ENCODE peak calls at places on chromosomes 1 and 21, in nine cellular contexts. C is GM23248; E is CD8-positive, alpha-beta memory T cell; V is tibial artery; Y is SJSA1; F is fibroblast of lung; N is lower lobe of right lung; M is aorta; G is heart left ventricle. P is an unnamed sample.

GRCh38 chr1:73674945-73675561 is 522.9 kb downstream of the LRRIQ3 start:
- DNase-seq in C (peak), E (no peak), V (no peak), Y (no peak), F (peak), N (no peak), M (no peak), G (no peak), P (no peak)

GRCh38 chr1:71245246-71245645 is 164.4 kb upstream of the ZRANB2 start:
- DNase-seq in C (no peak), E (no peak), V (no peak), Y (no peak), F (no peak), N (no peak), M (no peak), G (no peak), P (no peak)

GRCh38 chr1:204640578-204640977 is 45.0 kb downstream of the LRRN2 start:
- DNase-seq in C (no peak), E (no peak), V (no peak), Y (no peak), F (no peak), N (no peak), M (no peak), G (no peak), P (no peak)

GRCh38 chr1:90114521-90115141 is 119.7 kb downstream of the ZNF326 start:
- DNase-seq in C (peak), E (no peak), V (no peak), Y (no peak), F (peak), N (no peak), M (no peak), G (no peak), P (no peak)

GRCh38 chr21:25916226-25916625 is 181.5 kb downstream of the GABPA start:
- DNase-seq in C (no peak), E (no peak), V (no peak), Y (no peak), F (no peak), N (no peak), M (no peak), G (no peak), P (no peak)

GRCh38 chr1:2597441-2598328 is 11.1 kb downstream of the PRXL2B start:
- DNase-seq in C (no peak), E (no peak), V (no peak), Y (no peak), F (no peak), N (no peak), M (peak), G (no peak), P (no peak)

GRCh38 chr1:78520843-78521242 is 30.1 kb downstream of the PTGFR start:
- DNase-seq in C (no peak), E (no peak), V (no peak), Y (no peak), F (no peak), N (no peak), M (no peak), G (no peak), P (no peak)

GRCh38 chr21:42233067-42233981 is 14.4 kb downstream of the ABCG1 start:
- DNase-seq in C (peak), E (peak), V (peak), Y (no peak), F (peak), N (peak), M (no peak), G (peak), P (peak)

GRCh38 chr1:27138927-27139326 is 16.0 kb downstream of the SLC9A1 start:
- DNase-seq in C (no peak), E (no peak), V (no peak), Y (no peak), F (no peak), N (no peak), M (no peak), G (no peak), P (no peak)

GRCh38 chr1:227712648-227713047 is 22.5 kb downstream of the JMJD4 start:
- DNase-seq in C (no peak), E (no peak), V (no peak), Y (no peak), F (no peak), N (no peak), M (no peak), G (no peak), P (no peak)

GRCh38 chr1:226627924-226628623 is 79.5 kb downstream of the STUM start:
- DNase-seq in C (no peak), E (no peak), V (peak), Y (no peak), F (no peak), N (peak), M (peak), G (no peak), P (peak)

GRCh38 chr1:201595381-201595780 is 56.5 kb downstream of the NAV1 start:
- DNase-seq in C (no peak), E (no peak), V (no peak), Y (no peak), F (no peak), N (no peak), M (no peak), G (no peak), P (no peak)

GRCh38 chr21:46082638-46083270 is 15.2 kb upstream of the COL6A2 start:
- DNase-seq in C (peak), E (no peak), V (no peak), Y (peak), F (no peak), N (no peak), M (peak), G (no peak), P (no peak)

GRCh38 chr1:101820080-101820479 is 176.6 kb downstream of the OLFM3 start:
- DNase-seq in C (peak), E (no peak), V (no peak), Y (no peak), F (peak), N (no peak), M (no peak), G (no peak), P (no peak)

GRCh38 chr1:228515200-228515834 is 28.1 kb downstream of the RNF187 start:
- DNase-seq in C (peak), E (no peak), V (no peak), Y (peak), F (peak), N (no peak), M (no peak), G (no peak), P (no peak)

GRCh38 chr1:93345633-93346471 is at the start of gene DR1:
- DNase-seq in C (peak), E (peak), V (peak), Y (peak), F (peak), N (peak), M (peak), G (peak), P (peak)

GRCh38 chr1:55584521-55585401 is 369.6 kb upstream of the USP24 start:
- DNase-seq in C (peak), E (no peak), V (peak), Y (no peak), F (peak), N (no peak), M (no peak), G (no peak), P (peak)

GRCh38 chr1:85678193-85678592 is 30.0 kb downstream of the ZNHIT6 start:
- DNase-seq in C (no peak), E (no peak), V (no peak), Y (no peak), F (no peak), N (no peak), M (no peak), G (no peak), P (no peak)

GRCh38 chr1:235180916-235181315 is 19.9 kb upstream of the RBM34 start:
- DNase-seq in C (no peak), E (no peak), V (no peak), Y (no peak), F (no peak), N (no peak), M (no peak), G (no peak), P (no peak)

GRCh38 chr1:117671781-117672501 is 66.1 kb downstream of the TENT5C start:
- DNase-seq in C (peak), E (no peak), V (peak), Y (peak), F (no peak), N (peak), M (peak), G (peak), P (peak)

GRCh38 chr1:1032428-1032827 is 12.5 kb downstream of the AGRN start:
- DNase-seq in C (no peak), E (no peak), V (no peak), Y (no peak), F (no peak), N (no peak), M (no peak), G (no peak), P (peak)

GRCh38 chr1:94025383-94026340 is 95.3 kb downstream of the ABCA4 start:
- DNase-seq in C (peak), E (no peak), V (no peak), Y (no peak), F (peak), N (no peak), M (no peak), G (no peak), P (no peak)

GRCh38 chr1:228939001-228939691 is 203.9 kb downstream of the RHOU start:
- DNase-seq in C (no peak), E (no peak), V (no peak), Y (no peak), F (no peak), N (no peak), M (no peak), G (no peak), P (no peak)

GRCh38 chr21:17495680-17496079 is 17.2 kb upstream of the CXADR start:
- DNase-seq in C (no peak), E (no peak), V (no peak), Y (no peak), F (peak), N (no peak), M (no peak), G (no peak), P (no peak)

GRCh38 chr1:81634294-81634693 is 166.4 kb upstream of the ADGRL2 start:
- DNase-seq in C (no peak), E (no peak), V (no peak), Y (no peak), F (no peak), N (no peak), M (no peak), G (no peak), P (no peak)

GRCh38 chr1:150072959-150073358 is 5.4 kb downstream of the VPS45 start:
- DNase-seq in C (peak), E (no peak), V (no peak), Y (no peak), F (peak), N (no peak), M (no peak), G (no peak), P (no peak)

GRCh38 chr21:35467536-35467935 is 418.4 kb upstream of the RUNX1 start:
- DNase-seq in C (peak), E (no peak), V (no peak), Y (no peak), F (no peak), N (no peak), M (no peak), G (no peak), P (no peak)

DNA sequence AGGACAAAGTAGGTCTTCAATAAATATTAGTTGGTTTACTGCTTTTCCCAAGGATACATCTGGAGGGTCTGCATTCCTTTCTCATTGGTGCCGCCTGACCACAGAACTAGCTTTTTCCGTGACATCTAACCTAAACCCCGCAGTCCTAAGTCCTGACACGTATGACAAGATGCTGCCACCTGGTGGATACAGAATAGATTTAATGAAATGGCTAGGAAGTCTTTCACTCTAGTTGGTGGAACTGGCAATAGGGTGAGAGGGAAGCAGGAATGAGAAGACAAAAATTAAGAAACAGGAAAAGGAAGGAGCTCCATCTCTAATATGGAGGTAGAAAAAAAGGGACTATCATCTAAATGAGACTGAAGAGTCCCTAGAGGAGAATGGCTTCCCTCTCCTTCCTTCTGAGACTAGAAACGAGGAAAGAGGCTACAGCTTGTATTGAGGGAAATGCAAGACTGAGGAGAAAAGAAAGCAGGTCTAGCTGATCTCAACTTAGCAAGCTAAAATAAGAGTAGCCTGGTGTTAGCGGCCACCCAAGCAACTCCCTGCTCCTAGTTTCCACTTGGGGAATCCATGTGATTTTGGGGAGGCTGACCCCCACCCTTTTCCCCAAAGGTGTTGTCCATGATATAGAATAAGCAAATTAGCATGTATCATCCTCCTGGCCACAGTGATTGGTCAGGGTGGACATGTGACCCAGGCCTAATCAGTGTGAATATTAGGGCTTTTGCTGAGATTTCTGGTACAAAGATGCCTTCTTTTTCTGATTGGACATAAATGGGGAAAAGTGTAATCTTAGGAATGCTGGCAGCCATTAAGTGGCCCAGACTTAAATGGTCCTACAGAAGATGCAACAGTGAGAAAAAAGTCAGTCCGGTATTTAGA is 5.9 kb downstream of the RFX5 start:
- DNase-seq in C (peak), E (peak), V (no peak), Y (peak), F (peak), N (no peak), M (no peak), G (peak), P (no peak)
- H3K27ac ChIP-seq in C (no peak), E (no peak), V (peak), Y (no peak), F (no peak), N (peak), M (no peak), G (no peak), P (no peak)

GRCh38 chr1:109256085-109256484 is 6.7 kb downstream of the CELSR2 start:
- DNase-seq in C (no peak), E (no peak), V (no peak), Y (no peak), F (no peak), N (no peak), M (peak), G (no peak), P (peak)
- H3K27ac ChIP-seq in C (no peak), E (no peak), V (no peak), Y (no peak), F (no peak), N (no peak), M (no peak), G (no peak), P (no peak)

DNA sequence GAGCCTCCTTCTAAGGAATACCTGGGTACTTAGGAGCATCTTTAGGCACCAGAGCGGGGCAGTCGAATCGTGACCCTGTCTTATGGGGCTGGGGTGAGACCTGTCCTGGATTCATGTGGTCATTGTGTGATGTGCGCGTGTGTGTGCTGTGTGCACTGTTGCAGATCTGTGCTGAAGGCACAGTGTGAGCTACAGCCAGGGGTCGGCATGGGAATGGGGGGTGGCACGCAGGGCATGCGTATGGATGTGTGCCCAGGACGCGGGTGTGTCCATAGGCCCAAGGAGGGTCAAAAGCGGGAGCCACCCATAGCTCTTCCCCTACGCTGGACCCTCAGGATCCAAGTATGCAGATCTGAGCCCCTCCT is 14.6 kb downstream of the PTPRF start:
- DNase-seq in C (no peak), E (no peak), V (no peak), Y (no peak), F (no peak), N (no peak), M (no peak), G (no peak), P (no peak)
- H3K27ac ChIP-seq in C (no peak), E (no peak), V (peak), Y (no peak), F (no peak), N (no peak), M (no peak), G (no peak), P (no peak)

GRCh38 chr1:181086926-181087325 is 1.6 kb upstream of the IER5 start:
- DNase-seq in C (peak), E (no peak), V (no peak), Y (no peak), F (peak), N (no peak), M (no peak), G (no peak), P (no peak)
- H3K27ac ChIP-seq in C (peak), E (peak), V (no peak), Y (peak), F (peak), N (no peak), M (no peak), G (no peak), P (no peak)

DNA sequence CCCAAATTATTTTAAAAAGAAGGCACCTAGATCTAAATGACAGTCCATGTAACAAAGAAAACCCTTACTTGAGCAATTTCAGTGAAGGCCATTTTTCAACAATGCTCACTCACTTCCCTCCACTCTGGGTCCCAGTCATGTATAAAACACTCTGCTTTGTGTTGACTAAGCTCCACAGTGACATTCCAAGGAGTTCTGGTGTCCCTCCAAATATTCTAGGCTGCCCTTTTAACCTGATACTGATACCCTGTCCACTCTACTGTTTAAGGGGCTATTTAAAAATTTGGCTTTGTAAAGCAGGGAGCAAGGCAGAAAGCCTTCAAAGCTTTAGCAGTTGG is 73.6 kb downstream of the GNG12 start:
- DNase-seq in C (peak), E (no peak), V (no peak), Y (no peak), F (no peak), N (no peak), M (no peak), G (no peak), P (no peak)
- H3K27ac ChIP-seq in C (peak), E (no peak), V (peak), Y (peak), F (peak), N (no peak), M (no peak), G (peak), P (no peak)

GRCh38 chr1:12460911-12461621 is 156.9 kb downstream of the DHRS3 start:
- DNase-seq in C (no peak), E (no peak), V (peak), Y (no peak), F (peak), N (no peak), M (peak), G (peak), P (peak)

GRCh38 chr1:12457771-12458170 is 160.2 kb downstream of the DHRS3 start:
- DNase-seq in C (peak), E (no peak), V (peak), Y (no peak), F (peak), N (no peak), M (no peak), G (no peak), P (peak)

GRCh38 chr1:12460121-12460520 is 157.9 kb downstream of the DHRS3 start:
- DNase-seq in C (no peak), E (no peak), V (no peak), Y (no peak), F (no peak), N (no peak), M (no peak), G (peak), P (peak)

GRCh38 chr1:12456979-12457378 is 161.0 kb downstream of the DHRS3 start:
- DNase-seq in C (peak), E (no peak), V (no peak), Y (peak), F (peak), N (no peak), M (no peak), G (no peak), P (no peak)

DNA sequence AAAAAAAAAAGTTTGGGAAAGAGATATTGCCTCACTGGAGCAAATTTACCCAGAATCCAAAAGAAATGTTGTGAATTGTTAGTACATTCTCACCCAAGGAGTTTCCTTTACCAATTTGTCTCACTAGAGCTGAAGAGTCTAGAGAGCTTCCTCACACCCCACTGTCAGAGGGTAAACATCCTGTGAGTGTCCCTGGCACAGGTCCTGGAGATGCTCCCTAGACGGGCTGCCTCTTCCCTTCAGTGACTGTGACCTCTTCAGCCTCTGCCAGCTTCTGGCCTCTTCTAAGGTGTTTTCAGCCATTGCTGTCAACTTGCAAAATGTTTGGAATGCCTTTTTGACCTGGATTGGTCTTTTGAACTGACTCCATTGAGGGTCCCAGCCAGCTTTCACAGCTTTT is 159.4 kb downstream of the DHRS3 start:
- DNase-seq in C (peak), E (no peak), V (no peak), Y (no peak), F (no peak), N (no peak), M (no peak), G (no peak), P (peak)
- H3K27ac ChIP-seq in C (peak), E (no peak), V (peak), Y (no peak), F (no peak), N (peak), M (peak), G (no peak), P (peak)

GRCh38 chr1:9368356-9368755 is 75.7 kb downstream of the SPSB1 start:
- DNase-seq in C (no peak), E (no peak), V (no peak), Y (no peak), F (no peak), N (no peak), M (no peak), G (no peak), P (no peak)

GRCh38 chr1:9373614-9374013 is 80.9 kb downstream of the SPSB1 start:
- DNase-seq in C (no peak), E (no peak), V (no peak), Y (no peak), F (no peak), N (no peak), M (no peak), G (no peak), P (no peak)

GRCh38 chr1:9369964-9370788 is 77.5 kb downstream of the SPSB1 start:
- DNase-seq in C (no peak), E (no peak), V (no peak), Y (no peak), F (no peak), N (no peak), M (no peak), G (no peak), P (no peak)

GRCh38 chr1:9371951-9372350 is 79.3 kb downstream of the SPSB1 start:
- DNase-seq in C (no peak), E (no peak), V (no peak), Y (no peak), F (no peak), N (no peak), M (no peak), G (no peak), P (no peak)

DNA sequence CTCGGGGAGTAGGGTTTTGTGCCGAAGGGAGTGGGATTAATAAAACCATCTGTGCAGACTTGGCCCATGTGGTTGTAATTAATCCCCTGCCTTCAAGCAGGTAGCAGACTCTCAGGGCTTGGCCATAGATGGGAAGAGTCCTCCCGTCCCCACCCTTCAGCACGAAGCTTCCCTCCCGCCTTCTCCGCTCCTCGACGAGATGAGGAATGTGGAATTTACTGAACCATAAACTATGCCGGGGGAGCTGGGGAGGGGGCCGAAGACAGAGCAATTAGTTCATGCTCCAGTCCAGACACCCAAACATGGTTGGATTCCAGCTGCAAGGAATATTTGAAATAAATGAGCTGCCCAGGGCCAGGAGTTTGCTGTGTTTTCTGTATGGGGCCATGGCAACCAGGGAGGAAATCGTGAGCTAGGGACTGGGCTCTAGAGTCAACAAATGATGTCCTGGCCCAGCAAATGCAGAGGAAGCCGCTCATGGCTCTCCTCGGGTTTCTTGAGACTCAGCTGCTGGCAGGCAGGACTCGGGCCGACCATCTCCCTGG is 78.8 kb downstream of the SPSB1 start:
- DNase-seq in C (peak), E (no peak), V (peak), Y (no peak), F (peak), N (no peak), M (peak), G (peak), P (peak)
- H3K27ac ChIP-seq in C (no peak), E (no peak), V (peak), Y (no peak), F (no peak), N (peak), M (peak), G (peak), P (peak)

P was measured in right cardiac atrium.